ENCODE peak calls at places on chromosomes 2 and 18, in six cellular contexts. O, Z, T, A, K and M are unnamed samples.

GRCh38 chr18:4068552-4069158 is 386.5 kb downstream of the DLGAP1 start:
- DNase-seq in O (peak; percentile 56), Z (peak; percentile 61), T (peak; percentile 50), A (no peak), K (peak; percentile 21), M (peak; percentile 72)

GRCh38 chr2:7744827-7745226 is 827.6 kb downstream of the RNF144A start:
- DNase-seq in O (peak; percentile 10), Z (no peak), T (no peak), A (no peak), K (no peak), M (no peak)

GRCh38 chr2:2591542-2591940 is 260.5 kb upstream of the MYT1L start:
- DNase-seq in O (no peak), Z (no peak), T (no peak), A (no peak), K (no peak), M (no peak)

GRCh38 chr2:182891611-182892010 is 25.2 kb upstream of the FRZB start:
- DNase-seq in O (no peak), Z (no peak), T (no peak), A (no peak), K (no peak), M (no peak)

GRCh38 chr18:52087140-52087539 is 252.9 kb upstream of the DCC start:
- DNase-seq in O (no peak), Z (no peak), T (no peak), A (no peak), K (no peak), M (no peak)

GRCh38 chr2:154375625-154376020 is 322.9 kb upstream of the KCNJ3 start:
- DNase-seq in O (no peak), Z (no peak), T (peak; percentile 42), A (no peak), K (no peak), M (peak; percentile 85)

GRCh38 chr18:42053188-42053781 is 98.3 kb downstream of the PIK3C3 start:
- DNase-seq in O (peak; percentile 62), Z (peak; percentile 37), T (peak; percentile 37), A (no peak), K (peak; percentile 29), M (peak; percentile 51)

GRCh38 chr18:63155169-63155852 is 164.3 kb downstream of the BCL2 start:
- DNase-seq in O (no peak), Z (peak; percentile 91), T (peak; percentile 41), A (peak; percentile 50), K (peak; percentile 60), M (peak; percentile 86)

GRCh38 chr18:73283788-73284187 is 416.0 kb upstream of the NETO1 start:
- DNase-seq in O (peak; percentile 63), Z (no peak), T (no peak), A (no peak), K (no peak), M (peak; percentile 53)

GRCh38 chr18:48551100-48551499 is 12.3 kb downstream of the CTIF start:
- DNase-seq in O (no peak), Z (no peak), T (no peak), A (no peak), K (no peak), M (no peak)

GRCh38 chr2:40844353-40845277 is 392.7 kb upstream of the SLC8A1 start:
- DNase-seq in O (no peak), Z (peak; percentile 49), T (no peak), A (no peak), K (peak; percentile 9), M (peak; percentile 85)

GRCh38 chr18:52569492-52569891 is 229.5 kb downstream of the DCC start:
- DNase-seq in O (peak; percentile 42), Z (no peak), T (no peak), A (no peak), K (no peak), M (no peak)

GRCh38 chr18:26227051-26227672 is 917 bp downstream of the TAF4B start:
- DNase-seq in O (no peak), Z (peak; percentile 37), T (no peak), A (no peak), K (peak; percentile 14), M (peak; percentile 72)

GRCh38 chr2:71683666-71684065 is 230.3 kb downstream of the DYSF start:
- DNase-seq in O (no peak), Z (no peak), T (no peak), A (no peak), K (no peak), M (no peak)

GRCh38 chr2:202716114-202716718 is 81.4 kb downstream of the FAM117B start:
- DNase-seq in O (peak; percentile 4), Z (no peak), T (no peak), A (no peak), K (no peak), M (no peak)

GRCh38 chr2:99811544-99811943 is 321.7 kb upstream of the REV1 start:
- DNase-seq in O (peak; percentile 79), Z (no peak), T (no peak), A (no peak), K (peak; percentile 33), M (no peak)

GRCh38 chr2:628651-629050 is 48.6 kb downstream of the TMEM18 start:
- DNase-seq in O (no peak), Z (no peak), T (no peak), A (no peak), K (peak; percentile 19), M (no peak)

GRCh38 chr2:230230087-230230486 is 4.6 kb downstream of the SP140 start:
- DNase-seq in O (peak; percentile 90), Z (peak; percentile 64), T (no peak), A (peak; percentile 23), K (no peak), M (peak; percentile 91)

GRCh38 chr2:233416199-233416598 is 61.9 kb downstream of the DGKD start:
- DNase-seq in O (no peak), Z (no peak), T (no peak), A (no peak), K (no peak), M (no peak)

GRCh38 chr2:20520128-20520527 is 73.3 kb downstream of the RHOB start:
- DNase-seq in O (no peak), Z (no peak), T (no peak), A (no peak), K (no peak), M (no peak)

GRCh38 chr2:173770936-173771678 is 194.1 kb downstream of the SP3 start:
- DNase-seq in O (no peak), Z (no peak), T (no peak), A (no peak), K (no peak), M (no peak)

GRCh38 chr2:97662895-97663625 is 784 bp downstream of the ACTR1B start:
- DNase-seq in O (peak; percentile 89), Z (peak; percentile 76), T (peak; percentile 30), A (peak; percentile 43), K (peak; percentile 93), M (peak; percentile 97)

GRCh38 chr2:73268831-73269685 is 15.2 kb downstream of the FBXO41 start:
- DNase-seq in O (peak; percentile 11), Z (peak; percentile 88), T (no peak), A (peak; percentile 51), K (no peak), M (peak; percentile 82)

GRCh38 chr2:173198338-173198737 is 122.7 kb downstream of the MAP3K20 start:
- DNase-seq in O (no peak), Z (no peak), T (no peak), A (no peak), K (no peak), M (no peak)

GRCh38 chr2:43169987-43170732 is 56.2 kb downstream of the ZFP36L2 start:
- DNase-seq in O (no peak), Z (peak; percentile 70), T (no peak), A (no peak), K (no peak), M (no peak)

GRCh38 chr2:99337931-99338580 is 867 bp downstream of the EIF5B start:
- DNase-seq in O (peak; percentile 12), Z (no peak), T (peak; percentile 9), A (no peak), K (peak; percentile 16), M (peak; percentile 42)

GRCh38 chr2:1559589-1560175 is 146.4 kb downstream of the TPO start:
- DNase-seq in O (no peak), Z (no peak), T (no peak), A (no peak), K (no peak), M (no peak)

GRCh38 chr2:120342451-120342850 is 3.5 kb upstream of the INHBB start:
- DNase-seq in O (no peak), Z (no peak), T (no peak), A (no peak), K (no peak), M (no peak)

GRCh38 chr18:24428709-24429108 is 2.2 kb downstream of the IMPACT start:
- DNase-seq in O (no peak), Z (no peak), T (no peak), A (no peak), K (no peak), M (no peak)

DNA sequence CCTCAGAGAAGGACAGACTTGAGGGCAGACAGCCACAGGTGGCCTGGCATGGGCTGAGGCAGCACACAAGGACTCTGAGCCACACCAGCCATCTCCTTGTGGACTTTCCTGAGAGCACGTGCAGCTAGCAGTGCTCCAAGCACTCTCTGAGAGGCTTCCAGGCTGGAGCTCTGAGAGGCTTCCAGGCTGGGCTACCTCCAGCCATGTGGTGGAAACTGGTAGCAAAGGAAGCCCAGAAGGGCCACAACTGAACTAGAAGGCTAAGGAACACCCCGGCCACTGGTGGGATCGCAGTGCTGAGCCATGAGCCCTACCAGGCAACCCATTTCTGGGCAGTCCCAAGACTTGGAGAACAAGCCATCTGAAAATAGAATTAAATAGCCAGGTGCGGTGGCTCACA is 39.5 kb downstream of the BCL11A start:
- DNase-seq in O (no peak), Z (no peak), T (no peak), A (no peak), K (no peak), M (no peak)
- H3K27ac ChIP-seq in O (no peak overlapping the region), Z (no peak overlapping the region), T (no peak overlapping the region), A (no peak overlapping the region), K (no peak overlapping the region), M (no peak overlapping the region)

GRCh38 chr2:29892576-29892975 is 28.8 kb downstream of the ALK start:
- DNase-seq in O (peak; percentile 1), Z (no peak), T (no peak), A (no peak), K (no peak), M (no peak)
- H4K8ac ChIP-seq in O (no peak overlapping the region), Z (no peak overlapping the region), T (no peak overlapping the region), A (no peak overlapping the region), K (no peak overlapping the region), M (no peak overlapping the region)

GRCh38 chr2:204898928-204899640 is 353.8 kb downstream of the PARD3B start:
- DNase-seq in O (no peak), Z (no peak), T (no peak), A (no peak), K (no peak), M (no peak)

GRCh38 chr2:204900487-204900886 is 355.2 kb downstream of the PARD3B start:
- DNase-seq in O (no peak), Z (no peak), T (no peak), A (no peak), K (no peak), M (no peak)

GRCh38 chr2:204901591-204901990 is 356.3 kb downstream of the PARD3B start:
- DNase-seq in O (no peak), Z (no peak), T (no peak), A (no peak), K (no peak), M (no peak)

GRCh38 chr2:204900910-204901309 is 355.6 kb downstream of the PARD3B start:
- DNase-seq in O (peak; percentile 21), Z (no peak), T (no peak), A (no peak), K (no peak), M (no peak)

GRCh38 chr2:204899983-204900382 is 354.7 kb downstream of the PARD3B start:
- DNase-seq in O (no peak), Z (no peak), T (no peak), A (no peak), K (no peak), M (no peak)
- H3K27ac ChIP-seq in O (no peak overlapping the region), Z (no peak overlapping the region), T (no peak overlapping the region), A (no peak overlapping the region), K (no peak overlapping the region), M (no peak overlapping the region)

GRCh38 chr2:26609839-26610277 is 31.3 kb downstream of the CIB4 start:
- DNase-seq in O (no peak), Z (no peak), T (no peak), A (no peak), K (no peak), M (no peak)
- H4K8ac ChIP-seq in O (no peak overlapping the region), Z (no peak overlapping the region), T (no peak overlapping the region), A (no peak overlapping the region), K (no peak overlapping the region), M (no peak overlapping the region)